ENCODE peak calls at places on chromosomes 6 and 20, in five cellular contexts. J, P, X, E and B are unnamed samples.

GRCh38 chr6:14706378-14706929 is 539.4 kb upstream of the JARID2 start:
- DNase-seq in P (no peak), X (no peak), J (no peak), E (peak), B (peak)

GRCh38 chr20:32330555-32330897 is 27.6 kb upstream of the ASXL1 start:
- DNase-seq in E (no peak), P (no peak), J (no peak), X (no peak), B (no peak)

GRCh38 chr6:107061125-107062020 is 33.4 kb downstream of the MTRES1 start:
- DNase-seq in P (no peak), X (peak), J (peak), E (peak), B (peak)

GRCh38 chr6:126307859-126308258 is 32.1 kb upstream of the CENPW start:
- DNase-seq in J (no peak), E (no peak), P (no peak), X (no peak), B (no peak)

GRCh38 chr20:36091561-36092423 is 62.7 kb upstream of the EPB41L1 start:
- DNase-seq in E (peak), P (peak), J (peak), X (peak), B (no peak)

GRCh38 chr6:35413911-35414310 is 38.2 kb upstream of the FANCE start:
- DNase-seq in P (no peak), E (no peak), J (no peak), X (no peak), B (no peak)

GRCh38 chr6:25899123-25899522 is 25.1 kb upstream of the SLC17A3 start:
- DNase-seq in P (peak), E (peak), J (no peak), X (no peak), B (no peak)

GRCh38 chr6:79040083-79040482 is 38.0 kb downstream of the PHIP start:
- DNase-seq in X (no peak), E (no peak), J (no peak), P (no peak), B (peak)

GRCh38 chr20:64106981-64107735 is at the start of gene NPBWR2:
- DNase-seq in X (peak), P (no peak), J (no peak), E (no peak), B (no peak)

GRCh38 chr6:46925563-46926253 is 4.0 kb upstream of the ADGRF5 start:
- DNase-seq in J (no peak), X (no peak), E (peak), P (no peak), B (peak)

GRCh38 chr6:163585932-163586437 is 171.5 kb downstream of the QKI start:
- DNase-seq in E (peak), X (no peak), J (no peak), P (no peak), B (peak)

GRCh38 chr20:35305682-35306556 is 13.7 kb upstream of the FAM83C start:
- DNase-seq in P (no peak), X (no peak), J (no peak), E (peak), B (peak)

GRCh38 chr20:44552039-44552438 is 30.2 kb upstream of the SERINC3 start:
- DNase-seq in E (no peak), X (no peak), P (no peak), J (no peak), B (no peak)

GRCh38 chr6:64034331-64034730 is 398.7 kb downstream of the PHF3 start:
- DNase-seq in E (peak), X (no peak), J (no peak), P (no peak), B (peak)

GRCh38 chr6:15887491-15888461 is 224.9 kb upstream of the DTNBP1 start:
- DNase-seq in E (no peak), J (no peak), X (no peak), P (no peak), B (no peak)

GRCh38 chr20:890671-891070 is 25.5 kb downstream of the ANGPT4 start:
- DNase-seq in X (no peak), E (no peak), J (no peak), P (no peak), B (no peak)

GRCh38 chr20:24677626-24678328 is 208.3 kb downstream of the SYNDIG1 start:
- DNase-seq in J (no peak), P (no peak), E (peak), X (no peak), B (no peak)

GRCh38 chr6:52537001-52537753 is 39.7 kb downstream of the TRAM2 start:
- DNase-seq in E (no peak), J (no peak), P (no peak), X (no peak), B (no peak)

GRCh38 chr6:150599199-150600002 is at the start of gene PLEKHG1:
- DNase-seq in E (peak), J (peak), P (peak), X (peak), B (peak)

GRCh38 chr6:18741741-18742140 is 354.6 kb downstream of the RNF144B start:
- DNase-seq in X (no peak), P (no peak), J (no peak), E (peak), B (no peak)

GRCh38 chr20:16096756-16097326 is 476.4 kb downstream of the KIF16B start:
- DNase-seq in X (no peak), E (no peak), P (no peak), J (no peak), B (no peak)

GRCh38 chr6:87274660-87275273 is 47.6 kb upstream of the SMIM8 start:
- DNase-seq in J (no peak), E (no peak), X (no peak), P (no peak), B (peak)

GRCh38 chr20:19930461-19930860 is 86.7 kb upstream of the NAA20 start:
- DNase-seq in E (no peak), P (no peak), X (no peak), J (no peak), B (no peak)
- H4K91ac ChIP-seq in E (peak), P (no peak), X (no peak), J (no peak), B (peak)

GRCh38 chr20:21303872-21304586 is 898 bp downstream of the XRN2 start:
- DNase-seq in E (peak), X (no peak), J (no peak), P (no peak), B (peak)

GRCh38 chr20:21302645-21303060 is 478 bp upstream of the XRN2 start:
- DNase-seq in J (no peak), X (no peak), E (no peak), P (no peak), B (no peak)

GRCh38 chr20:21303061-21303871 is at the start of gene XRN2:
- DNase-seq in J (peak), P (peak), X (peak), E (peak), B (peak)

DNA sequence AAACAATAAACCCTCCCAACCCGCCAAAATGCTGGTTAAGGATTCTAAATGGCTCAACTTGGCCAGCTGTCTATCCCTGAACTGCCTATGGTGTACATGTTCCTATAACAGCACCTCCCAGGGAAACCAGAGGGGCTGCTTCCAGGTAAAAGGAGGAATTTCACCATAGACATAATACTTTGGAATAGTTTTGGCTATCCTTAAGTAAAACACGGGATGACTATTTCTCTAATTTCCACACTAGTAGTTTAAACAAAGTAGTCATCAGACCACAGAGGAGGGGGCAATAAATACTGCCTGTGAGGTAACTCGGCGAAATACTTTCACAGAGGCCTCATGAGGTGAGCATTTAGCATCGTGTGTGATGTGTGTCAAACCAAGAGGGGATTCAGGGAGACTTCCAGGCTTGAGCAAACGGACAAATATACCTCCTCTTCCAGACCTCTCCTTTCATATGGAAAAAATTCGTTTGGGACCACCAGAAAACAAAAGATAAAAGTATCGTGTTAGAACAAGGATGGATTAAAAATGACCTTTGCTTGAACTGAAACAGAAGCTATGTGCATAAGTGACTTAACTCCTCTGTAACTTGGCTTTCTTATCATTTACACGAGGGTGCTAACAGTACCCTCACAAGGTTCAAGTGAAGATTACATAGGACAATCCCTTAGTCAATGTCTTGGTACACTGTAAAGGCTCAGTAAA is 1.0 kb upstream of the XRN2 start:
- DNase-seq in P (no peak), E (no peak), J (no peak), X (no peak), B (no peak)
- H2BK12ac ChIP-seq in P (no peak), E (no peak), J (no peak), X (no peak), B (no peak)

GRCh38 chr20:47502801-47503239 is 1.1 kb downstream of the NCOA3 start:
- DNase-seq in P (peak), E (peak), J (no peak), X (no peak), B (peak)

GRCh38 chr20:47502271-47502730 is 614 bp downstream of the NCOA3 start:
- DNase-seq in E (peak), J (no peak), P (peak), X (no peak), B (peak)

GRCh38 chr20:47501117-47501482 is 587 bp upstream of the NCOA3 start:
- DNase-seq in P (no peak), E (peak), J (no peak), X (no peak), B (no peak)

GRCh38 chr20:47500554-47500953 is 1.1 kb upstream of the NCOA3 start:
- DNase-seq in P (no peak), X (no peak), J (no peak), E (peak), B (peak)

GRCh38 chr20:47501483-47502270 is at the start of gene NCOA3:
- DNase-seq in E (peak), P (peak), J (peak), X (peak), B (peak)
- H4K91ac ChIP-seq in E (peak), P (no peak), J (peak), X (no peak), B (peak)

DNA sequence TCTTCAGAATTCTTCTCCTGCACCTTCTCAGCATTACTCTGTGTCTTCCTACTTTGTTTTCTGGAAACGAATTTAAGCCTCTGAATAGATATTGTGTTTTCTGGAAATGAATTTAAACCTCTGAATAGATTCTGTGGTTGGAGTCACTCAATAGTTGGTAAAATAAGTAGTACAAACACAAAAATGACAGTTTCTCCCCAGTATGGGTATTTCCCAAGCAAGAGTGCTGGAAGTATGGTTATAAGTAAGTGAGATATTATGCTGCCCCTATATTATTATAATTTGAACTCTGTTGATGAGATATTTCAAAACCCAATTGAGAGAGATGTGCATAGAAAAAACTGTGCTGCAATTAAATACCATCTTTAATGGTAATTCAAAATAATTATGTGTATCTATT is 94.9 kb downstream of the TINAG start:
- DNase-seq in E (no peak), P (no peak), X (no peak), J (no peak), B (no peak)
- H2BK12ac ChIP-seq in E (no peak), P (no peak), X (no peak), J (no peak), B (no peak)